ENCODE peak calls at places on chromosomes 11 and 22, in seven cellular contexts. C is stimulated activated CD4-positive, alpha-beta T cell treated with anti-CD3 and anti-CD28 coated beads, TNF-alpha, amount 100 ng/mL, for 4 hours; J is GM12865; Z is nephron progenitor cell; Y is HepG2; D is memory B cell; R is KBM-7. H is an unnamed sample.

GRCh38 chr11:114279778-114280532 is 16.2 kb upstream of the NNMT start:
- DNase-seq in C (no peak), J (no peak), Z (no peak), Y (no peak), D (no peak), R (no peak), H (no peak)

GRCh38 chr22:42330953-42331525 is 60.6 kb upstream of the TCF20 start:
- DNase-seq in C (no peak), J (peak; percentile 31), Z (peak; percentile 64), Y (no peak), D (no peak), R (peak; percentile 23), H (no peak)

GRCh38 chr11:134656861-134657540 is 245.0 kb upstream of the B3GAT1 start:
- DNase-seq in C (no peak), J (no peak), Z (no peak), Y (no peak), D (no peak), R (no peak), H (no peak)

GRCh38 chr11:60809691-60810090 is 24.6 kb downstream of the MS4A10 start:
- DNase-seq in C (no peak), J (no peak), Z (no peak), Y (no peak), D (no peak), R (no peak), H (no peak)

GRCh38 chr11:113082501-113082900 is 121.3 kb downstream of the NCAM1 start:
- DNase-seq in C (no peak), J (no peak), Z (no peak), Y (no peak), D (no peak), R (no peak), H (no peak)

GRCh38 chr11:105033344-105033743 is 1.6 kb downstream of the CASP1 start:
- DNase-seq in C (no peak), J (no peak), Z (no peak), Y (no peak), D (no peak), R (no peak), H (no peak)

GRCh38 chr11:36012410-36012809 is 68.5 kb downstream of the LDLRAD3 start:
- DNase-seq in C (no peak), J (no peak), Z (no peak), Y (no peak), D (no peak), R (no peak), H (no peak)

GRCh38 chr11:44286268-44286880 is 23.6 kb downstream of the ALX4 start:
- DNase-seq in C (peak; percentile 24), J (peak; percentile 69), Z (peak; percentile 75), Y (peak; percentile 35), D (peak; percentile 62), R (peak; percentile 74), H (no peak)

GRCh38 chr11:62418733-62419132 is at the start of gene SCGB1A1:
- DNase-seq in C (no peak), J (no peak), Z (no peak), Y (no peak), D (no peak), R (no peak), H (no peak)

GRCh38 chr11:7592706-7593105 is 78.9 kb downstream of the PPFIBP2 start:
- DNase-seq in C (no peak), J (peak; percentile 24), Z (no peak), Y (no peak), D (no peak), R (no peak), H (no peak)